ENCODE peak calls at places on chromosomes 16 and 17, in nine cellular contexts. K, S, Z, Q, G, N, J, A and T are unnamed samples.
A peak's percentile ranks its signal among the peaks of the same experiment; 100 is the strongest.

GRCh38 chr17:65023791-65024190 is 32.7 kb downstream of the GNA13 start:
- DNase-seq in K (no peak), S (no peak), Z (peak; percentile 31), Q (no peak), G (no peak), N (no peak), J (no peak), A (no peak), T (no peak)

GRCh38 chr17:2690165-2691068 is 21.1 kb downstream of the CLUH start:
- DNase-seq in K (peak; percentile 24), S (no peak), Z (no peak), Q (peak; percentile 53), G (no peak), N (no peak), J (no peak), A (no peak), T (no peak)

GRCh38 chr17:77503916-77504651 is 363.3 kb downstream of the SEC14L1 start:
- DNase-seq in K (no peak), S (no peak), Z (no peak), Q (no peak), G (no peak), N (no peak), J (no peak), A (no peak), T (no peak)

GRCh38 chr16:4487955-4488481 is 11.8 kb downstream of the HMOX2 start:
- DNase-seq in K (no peak), S (no peak), Z (peak; percentile 62), Q (no peak), G (no peak), N (peak; percentile 44), J (no peak), A (peak; percentile 88), T (no peak)

GRCh38 chr17:34579979-34580684 is 750 bp downstream of the TMEM132E start:
- DNase-seq in K (peak; percentile 36), S (peak; percentile 67), Z (peak; percentile 3), Q (no peak), G (no peak), N (peak; percentile 23), J (no peak), A (peak; percentile 15), T (no peak)

GRCh38 chr17:48351916-48352332 is 78.1 kb downstream of the SKAP1 start:
- DNase-seq in K (no peak), S (no peak), Z (peak; percentile 16), Q (no peak), G (peak; percentile 36), N (no peak), J (no peak), A (peak; percentile 72), T (no peak)

GRCh38 chr17:29165261-29165660 is 14.9 kb downstream of the MYO18A start:
- DNase-seq in K (no peak), S (no peak), Z (no peak), Q (no peak), G (no peak), N (no peak), J (no peak), A (no peak), T (no peak)

GRCh38 chr17:74202879-74203432 is 522 bp upstream of the RPL38 start:
- DNase-seq in K (no peak), S (no peak), Z (no peak), Q (no peak), G (no peak), N (no peak), J (no peak), A (no peak), T (no peak)

GRCh38 chr16:52487849-52488457 is 59.0 kb downstream of the TOX3 start:
- DNase-seq in K (no peak), S (no peak), Z (no peak), Q (no peak), G (no peak), N (no peak), J (no peak), A (no peak), T (no peak)

GRCh38 chr16:8935989-8936388 is 27.7 kb downstream of the USP7 start:
- DNase-seq in K (no peak), S (no peak), Z (no peak), Q (no peak), G (peak; percentile 63), N (no peak), J (no peak), A (no peak), T (no peak)

GRCh38 chr16:66133641-66134402 is 232.7 kb upstream of the CDH5 start:
- DNase-seq in K (no peak), S (no peak), Z (no peak), Q (no peak), G (no peak), N (no peak), J (no peak), A (no peak), T (no peak)

GRCh38 chr17:74151551-74152315 is 51.7 kb upstream of the RPL38 start:
- DNase-seq in K (no peak), S (no peak), Z (no peak), Q (no peak), G (no peak), N (no peak), J (no peak), A (no peak), T (no peak)

GRCh38 chr17:45895304-45895968 is 1.1 kb downstream of the MAPT start:
- DNase-seq in K (no peak), S (no peak), Z (peak; percentile 45), Q (no peak), G (no peak), N (no peak), J (peak; percentile 15), A (peak; percentile 32), T (no peak)

GRCh38 chr17:43169561-43170139 is 1.4 kb upstream of the NBR1 start:
- DNase-seq in K (peak; percentile 18), S (peak; percentile 63), Z (no peak), Q (peak; percentile 60), G (peak; percentile 46), N (peak; percentile 54), J (no peak), A (no peak), T (no peak)

DNA sequence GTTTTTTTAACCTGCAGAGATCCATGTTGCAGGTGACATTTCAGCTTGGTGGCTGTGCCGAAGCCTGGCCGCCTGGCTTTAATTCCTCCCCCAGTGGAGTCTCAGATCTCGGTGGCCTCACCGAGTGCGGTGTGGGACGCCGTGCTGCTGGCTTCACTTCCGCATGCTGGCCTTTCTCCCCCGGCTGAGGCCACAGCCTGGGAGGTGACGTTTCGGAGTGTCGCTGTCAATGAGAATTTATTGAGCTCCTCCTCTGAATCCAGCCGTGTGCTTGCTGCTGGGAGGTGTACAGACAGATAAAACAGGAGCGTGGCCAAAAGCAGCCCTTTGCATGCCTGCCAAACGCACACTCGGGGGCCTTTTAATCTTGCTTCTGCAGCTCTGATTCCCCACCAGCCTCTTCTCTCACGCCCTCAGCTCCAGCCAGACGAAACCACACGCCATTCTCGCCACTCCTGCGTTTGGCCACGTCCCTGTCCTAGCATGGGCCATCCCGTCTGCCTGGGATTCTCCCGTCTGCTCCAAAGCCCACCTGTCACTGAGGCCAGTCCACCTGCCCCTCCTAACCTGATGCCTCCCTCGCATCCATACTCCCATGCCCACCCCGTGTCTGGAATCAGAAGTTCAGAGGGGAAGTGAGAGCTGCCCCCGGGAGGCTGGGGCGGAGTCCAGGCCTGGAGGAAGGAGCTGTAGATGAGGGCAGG is 3.6 kb downstream of the GSE1 start:
- DNase-seq in K (peak; percentile 64), S (no peak), Z (no peak), Q (no peak), G (peak; percentile 87), N (peak; percentile 65), J (no peak), A (no peak), T (peak; percentile 24)
- H3K4me3 ChIP-seq in K (no peak overlapping the region), S (no peak overlapping the region), Z (no peak overlapping the region), Q (peak overlapping the region; percentile 13), G (peak overlapping the region; percentile 40), N (no peak overlapping the region), J (no peak overlapping the region), A (no peak overlapping the region), T (peak overlapping the region; percentile 17)

GRCh38 chr16:67163903-67164558 is 514 bp upstream of the HSF4 start:
- DNase-seq in K (no peak), S (peak; percentile 69), Z (no peak), Q (no peak), G (no peak), N (no peak), J (no peak), A (no peak), T (no peak)
- H3K4me3 ChIP-seq in K (peak overlapping the region; percentile 25), S (peak overlapping the region; percentile 37), Z (no peak overlapping the region), Q (peak overlapping the region; percentile 47), G (peak overlapping the region; percentile 29), N (peak overlapping the region; percentile 27), J (peak overlapping the region; percentile 44), A (peak overlapping the region; percentile 18), T (peak overlapping the region; percentile 15)

DNA sequence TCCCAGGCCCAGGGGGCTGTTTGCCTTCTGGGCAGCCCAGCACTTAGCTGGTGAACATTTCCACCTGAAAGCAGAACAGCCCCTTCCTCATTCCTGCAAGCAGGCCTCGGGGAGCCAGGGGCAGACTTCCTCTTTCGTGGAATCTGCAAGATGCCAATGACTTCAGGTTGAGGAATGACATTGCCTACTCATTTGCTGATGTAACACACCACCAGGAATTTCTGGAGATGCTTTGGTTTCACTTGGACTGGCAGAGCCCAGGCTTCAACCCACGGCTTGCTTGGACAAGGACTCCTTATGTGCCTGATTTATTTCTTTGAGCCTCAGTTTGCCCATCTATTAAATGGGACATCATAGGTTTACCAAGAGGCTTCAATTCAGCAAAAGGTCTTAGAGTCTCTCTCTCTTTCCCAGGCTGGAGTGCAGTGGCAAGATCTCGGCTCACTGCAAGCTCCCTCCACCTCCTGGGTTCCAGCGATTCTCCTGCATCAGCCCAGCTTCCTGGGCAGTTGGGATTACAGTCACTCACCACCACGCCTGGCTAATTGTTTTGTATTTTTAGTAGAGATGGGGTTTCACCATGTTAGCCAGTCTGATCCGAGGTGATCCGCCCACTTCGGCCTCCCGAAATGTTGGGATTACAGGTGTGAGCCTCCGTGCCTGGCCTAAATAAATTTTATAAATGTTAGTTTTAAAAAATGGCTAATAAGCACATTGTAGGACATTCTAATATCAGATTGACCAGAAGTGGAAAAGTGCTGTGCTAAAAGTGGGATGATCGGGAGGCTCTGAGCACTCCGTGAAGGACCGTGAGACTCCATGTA is 874 bp upstream of the NLRP1 start:
- DNase-seq in K (no peak), S (no peak), Z (peak; percentile 88), Q (no peak), G (no peak), N (no peak), J (no peak), A (peak; percentile 77), T (no peak)
- H3K4me3 ChIP-seq in K (no peak overlapping the region), S (peak overlapping the region; percentile 59), Z (peak overlapping the region; percentile 8), Q (no peak overlapping the region), G (peak overlapping the region; percentile 76), N (no peak overlapping the region), J (no peak overlapping the region), A (no peak overlapping the region), T (no peak overlapping the region)

GRCh38 chr17:4500188-4500565 is 1.5 kb downstream of the SPNS2 start:
- DNase-seq in K (no peak), S (no peak), Z (no peak), Q (no peak), G (no peak), N (no peak), J (no peak), A (no peak), T (no peak)
- H3K4me3 ChIP-seq in K (peak overlapping the region; percentile 55), S (peak overlapping the region; percentile 49), Z (no peak overlapping the region), Q (peak overlapping the region; percentile 59), G (no peak overlapping the region), N (no peak overlapping the region), J (peak overlapping the region; percentile 59), A (no peak overlapping the region), T (peak overlapping the region; percentile 58)